ENCODE peak calls at places on chromosomes 13 and 19, in nine cellular contexts. W is HCEC 1CT, R is hypothalamus, M is GOT3, P is fibroblast of mammary gland, F is NAMALWA, X is fibroblast of lung, B is HFFc6, S is D341Med. U is an unnamed sample.

GRCh38 chr19:32607479-32607878 is 26.5 kb downstream of the PDCD5 start:
- DNase-seq in R (no peak), X (no peak), B (no peak), P (no peak), W (no peak), S (no peak), F (no peak), M (no peak), U (no peak)

GRCh38 chr13:95447766-95448165 is 104.8 kb upstream of the CLDN10 start:
- DNase-seq in P (no peak), X (no peak), S (no peak), W (no peak), B (no peak), F (no peak), R (no peak), M (no peak), U (no peak)

GRCh38 chr13:80979035-80979641 is 638.2 kb upstream of the SPRY2 start:
- DNase-seq in R (no peak), B (peak; percentile 52), W (peak; percentile 72), S (peak; percentile 59), X (peak; percentile 61), F (peak; percentile 74), P (peak; percentile 81), M (no peak), U (no peak)

GRCh38 chr13:51066091-51066831 is 44.8 kb downstream of the C13orf42 start:
- DNase-seq in M (no peak), S (no peak), R (no peak), P (no peak), X (peak; percentile 69), B (no peak), W (no peak), F (no peak), U (no peak)

GRCh38 chr19:53102186-53102585 is 1.0 kb downstream of the ZNF160 start:
- DNase-seq in R (no peak), X (no peak), M (no peak), B (no peak), F (peak; percentile 2), P (no peak), W (no peak), S (peak; percentile 78), U (no peak)

GRCh38 chr13:93794197-93794885 is 567.7 kb downstream of the GPC6 start:
- DNase-seq in X (no peak), R (no peak), B (no peak), S (no peak), W (peak; percentile 21), F (no peak), M (no peak), P (peak; percentile 16), U (no peak)

GRCh38 chr19:44576843-44577565 is 36.4 kb upstream of the IGSF23 start:
- DNase-seq in R (no peak), S (peak; percentile 58), X (peak; percentile 28), W (peak; percentile 46), P (peak; percentile 56), M (no peak), F (peak; percentile 59), B (peak; percentile 9), U (no peak)

GRCh38 chr19:38684078-38684861 is 36.8 kb downstream of the ACTN4 start:
- DNase-seq in F (no peak), S (peak; percentile 62), P (peak; percentile 94), M (peak; percentile 51), R (no peak), W (peak; percentile 94), X (peak; percentile 89), B (peak; percentile 94), U (peak; percentile 55)

GRCh38 chr19:11256189-11256588 is 6.1 kb downstream of the DOCK6 start:
- DNase-seq in X (no peak), R (no peak), S (no peak), M (no peak), W (no peak), B (no peak), P (no peak), F (no peak), U (no peak)

GRCh38 chr13:106156468-106156867 is 379.0 kb downstream of the EFNB2 start:
- DNase-seq in P (peak; percentile 99), W (peak; percentile 96), F (no peak), B (peak; percentile 99), M (peak; percentile 10), S (no peak), X (peak; percentile 100), R (no peak), U (no peak)

GRCh38 chr19:18846862-18847515 is 15.2 kb downstream of the UPF1 start:
- DNase-seq in X (peak; percentile 59), W (peak; percentile 67), P (peak; percentile 82), S (peak; percentile 91), M (peak; percentile 27), R (peak; percentile 35), F (peak; percentile 74), B (peak; percentile 73), U (no peak)

GRCh38 chr19:40365613-40366401 is 17.3 kb downstream of the PLD3 start:
- DNase-seq in R (peak; percentile 42), F (no peak), P (peak; percentile 28), S (no peak), X (peak; percentile 61), B (no peak), W (peak; percentile 53), M (no peak), U (no peak)

GRCh38 chr19:39046037-39046821 is 13.9 kb upstream of the FBXO27 start:
- DNase-seq in P (no peak), W (no peak), F (peak; percentile 97), M (no peak), S (no peak), X (no peak), B (no peak), R (no peak), U (no peak)

GRCh38 chr13:114106991-114107685 is 25.3 kb downstream of the RASA3 start:
- DNase-seq in B (no peak), S (no peak), M (no peak), R (no peak), W (no peak), P (no peak), F (no peak), X (no peak), U (no peak)

U was measured in thoracic aorta.